ENCODE peak calls at places on chromosomes 13 and 19, in four cellular contexts. One of them, this sample, is unnamed.

GRCh38 chr19:43718627-43719377 is 2.9 kb downstream of the IRGC start:
- DNase-seq in fibroblast of mammary gland: no peak
- DNase-seq in DND-41: no peak
- DNase-seq in body of pancreas: no peak
- DNase-seq in this sample: no peak

GRCh38 chr19:55340144-55340783 is 588 bp downstream of the KMT5C start:
- DNase-seq in fibroblast of mammary gland: no peak
- DNase-seq in DND-41: no peak
- DNase-seq in body of pancreas: no peak
- DNase-seq in this sample: no peak

GRCh38 chr13:86601351-86601750 is 802.1 kb upstream of the SLITRK6 start:
- DNase-seq in fibroblast of mammary gland: peak; percentile 19
- DNase-seq in DND-41: no peak
- DNase-seq in body of pancreas: no peak
- DNase-seq in this sample: no peak

GRCh38 chr19:45147835-45148676 is 12.7 kb downstream of the NKPD1 start:
- DNase-seq in fibroblast of mammary gland: no peak
- DNase-seq in DND-41: no peak
- DNase-seq in body of pancreas: no peak
- DNase-seq in this sample: no peak

GRCh38 chr13:24032252-24032651 is 128.3 kb upstream of the SPATA13 start:
- DNase-seq in fibroblast of mammary gland: peak; percentile 86
- DNase-seq in DND-41: no peak
- DNase-seq in body of pancreas: no peak
- DNase-seq in this sample: peak; percentile 98

GRCh38 chr13:93824286-93824685 is 597.7 kb downstream of the GPC6 start:
- DNase-seq in fibroblast of mammary gland: no peak
- DNase-seq in DND-41: no peak
- DNase-seq in body of pancreas: no peak
- DNase-seq in this sample: no peak

GRCh38 chr13:60080871-60081270 is 82.9 kb downstream of the DIAPH3 start:
- DNase-seq in fibroblast of mammary gland: peak; percentile 28
- DNase-seq in DND-41: no peak
- DNase-seq in body of pancreas: no peak
- DNase-seq in this sample: peak; percentile 54

GRCh38 chr19:858868-859843 is at the start of gene CFD:
- DNase-seq in fibroblast of mammary gland: peak; percentile 47
- DNase-seq in DND-41: no peak
- DNase-seq in body of pancreas: no peak
- DNase-seq in this sample: no peak

GRCh38 chr13:75079226-75079625 is 402.7 kb downstream of the TBC1D4 start:
- DNase-seq in fibroblast of mammary gland: peak; percentile 39
- DNase-seq in DND-41: no peak
- DNase-seq in body of pancreas: no peak
- DNase-seq in this sample: no peak

GRCh38 chr19:33721735-33722297 is 74.9 kb upstream of the KCTD15 start:
- DNase-seq in fibroblast of mammary gland: no peak
- DNase-seq in DND-41: no peak
- DNase-seq in body of pancreas: no peak
- DNase-seq in this sample: no peak
- H3K4me3 ChIP-seq in fibroblast of mammary gland: no peak overlapping the region
- H3K4me3 ChIP-seq in DND-41: no peak overlapping the region
- H3K4me3 ChIP-seq in body of pancreas: no peak overlapping the region
- H3K4me3 ChIP-seq in this sample: no peak overlapping the region

DNA sequence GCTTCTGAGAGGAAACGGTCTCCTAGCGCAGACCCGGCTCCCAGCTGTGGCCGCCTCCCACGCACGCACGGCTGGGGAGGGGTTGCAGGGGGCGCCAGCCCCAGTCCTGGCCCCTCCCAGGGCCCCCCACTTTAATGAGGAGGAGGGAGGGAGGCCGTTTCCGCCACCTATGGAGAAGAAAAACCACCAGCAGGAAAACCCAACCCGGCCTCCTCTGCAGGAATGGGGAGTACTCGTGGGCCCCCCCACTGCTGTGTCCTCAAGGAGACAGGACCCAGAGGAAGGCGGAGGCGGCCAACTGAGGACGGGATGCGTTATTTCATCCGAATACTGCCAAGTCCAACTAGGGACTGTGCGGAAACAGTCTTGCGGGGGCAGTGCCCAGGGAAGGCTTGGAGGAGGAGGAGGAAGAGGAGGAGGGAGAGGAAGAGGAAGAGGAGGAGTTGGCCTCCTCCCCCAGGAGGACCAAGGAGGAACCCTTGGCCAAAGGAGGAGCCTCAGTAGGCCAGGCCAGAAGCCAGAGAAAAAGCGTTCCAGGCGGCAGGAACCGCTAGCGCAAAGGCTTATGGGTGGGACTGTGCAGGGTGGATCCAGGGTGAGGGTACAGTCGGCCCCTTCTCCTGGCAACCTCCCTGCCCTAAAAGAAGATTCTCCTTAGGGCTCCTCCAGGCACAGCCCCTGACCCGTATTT is 3.9 kb upstream of the SSBP4 start:
- DNase-seq in fibroblast of mammary gland: peak; percentile 90
- DNase-seq in DND-41: peak; percentile 72
- DNase-seq in body of pancreas: no peak
- DNase-seq in this sample: peak; percentile 88
- H3K4me3 ChIP-seq in fibroblast of mammary gland: peak overlapping the region; percentile 43
- H3K4me3 ChIP-seq in DND-41: peak overlapping the region; percentile 44
- H3K4me3 ChIP-seq in body of pancreas: no peak overlapping the region
- H3K4me3 ChIP-seq in this sample: peak overlapping the region; percentile 59

DNA sequence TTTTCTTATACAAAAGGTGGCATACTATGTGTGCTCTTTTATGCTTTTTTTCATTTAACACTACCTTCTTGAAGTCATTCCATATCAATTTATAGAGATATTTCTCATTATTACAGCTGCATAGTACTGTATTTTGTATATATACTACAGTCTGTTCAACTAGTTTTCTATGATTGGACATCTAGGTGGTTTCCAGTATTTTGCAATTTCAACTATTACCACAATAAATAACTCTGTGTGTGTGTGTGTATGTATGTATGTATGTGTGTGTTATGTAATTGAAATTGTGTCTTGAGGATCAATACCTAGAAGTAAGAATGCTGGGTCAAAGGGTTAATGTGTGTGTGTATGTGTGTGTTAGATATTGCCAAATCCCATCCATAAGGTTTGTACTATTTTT is 7.0 kb downstream of the LPAR6 start:
- DNase-seq in fibroblast of mammary gland: no peak
- DNase-seq in DND-41: no peak
- DNase-seq in body of pancreas: no peak
- DNase-seq in this sample: no peak
- H3K4me3 ChIP-seq in fibroblast of mammary gland: no peak overlapping the region
- H3K4me3 ChIP-seq in DND-41: no peak overlapping the region
- H3K4me3 ChIP-seq in body of pancreas: no peak overlapping the region
- H3K4me3 ChIP-seq in this sample: no peak overlapping the region

GRCh38 chr19:48203227-48203793 is 32.8 kb downstream of the ZSWIM9 start:
- DNase-seq in fibroblast of mammary gland: no peak
- DNase-seq in DND-41: no peak
- DNase-seq in body of pancreas: no peak
- DNase-seq in this sample: no peak

GRCh38 chr19:48206402-48207093 is 36.1 kb downstream of the ZSWIM9 start:
- DNase-seq in fibroblast of mammary gland: no peak
- DNase-seq in DND-41: no peak
- DNase-seq in body of pancreas: no peak
- DNase-seq in this sample: no peak

GRCh38 chr19:48210005-48210404 is 39.5 kb downstream of the ZSWIM9 start:
- DNase-seq in fibroblast of mammary gland: no peak
- DNase-seq in DND-41: no peak
- DNase-seq in body of pancreas: no peak
- DNase-seq in this sample: no peak

GRCh38 chr19:48203794-48204628 is 33.5 kb downstream of the ZSWIM9 start:
- DNase-seq in fibroblast of mammary gland: peak; percentile 89
- DNase-seq in DND-41: peak; percentile 96
- DNase-seq in body of pancreas: peak; percentile 94
- DNase-seq in this sample: peak; percentile 90
- H3K4me3 ChIP-seq in fibroblast of mammary gland: peak overlapping the region; percentile 89
- H3K4me3 ChIP-seq in DND-41: peak overlapping the region; percentile 76
- H3K4me3 ChIP-seq in body of pancreas: peak overlapping the region; percentile 49
- H3K4me3 ChIP-seq in this sample: peak overlapping the region; percentile 89

GRCh38 chr19:4278460-4278901 is 585 bp upstream of the SHD start:
- DNase-seq in fibroblast of mammary gland: no peak
- DNase-seq in DND-41: no peak
- DNase-seq in body of pancreas: no peak
- DNase-seq in this sample: no peak

GRCh38 chr19:4278010-4278409 is 1.1 kb upstream of the SHD start:
- DNase-seq in fibroblast of mammary gland: no peak
- DNase-seq in DND-41: no peak
- DNase-seq in body of pancreas: no peak
- DNase-seq in this sample: no peak

GRCh38 chr19:4279530-4280422 is 710 bp downstream of the SHD start:
- DNase-seq in fibroblast of mammary gland: no peak
- DNase-seq in DND-41: no peak
- DNase-seq in body of pancreas: no peak
- DNase-seq in this sample: no peak

GRCh38 chr19:4277051-4277700 is 1.9 kb upstream of the SHD start:
- DNase-seq in fibroblast of mammary gland: no peak
- DNase-seq in DND-41: no peak
- DNase-seq in body of pancreas: no peak
- DNase-seq in this sample: no peak

GRCh38 chr19:4278926-4279529 is at the start of gene SHD:
- DNase-seq in fibroblast of mammary gland: no peak
- DNase-seq in DND-41: no peak
- DNase-seq in body of pancreas: no peak
- DNase-seq in this sample: no peak
- H3K4me3 ChIP-seq in fibroblast of mammary gland: no peak within 1 kb of the TSS
- H3K4me3 ChIP-seq in DND-41: no peak within 1 kb of the TSS
- H3K4me3 ChIP-seq in body of pancreas: no peak within 1 kb of the TSS
- H3K4me3 ChIP-seq in this sample: no peak within 1 kb of the TSS

GRCh38 chr13:68715651-68716050 is 1392.0 kb upstream of the ATXN8OS start:
- DNase-seq in fibroblast of mammary gland: no peak
- DNase-seq in DND-41: no peak
- DNase-seq in body of pancreas: no peak
- DNase-seq in this sample: no peak

GRCh38 chr13:68714292-68714691 is 1393.3 kb upstream of the ATXN8OS start:
- DNase-seq in fibroblast of mammary gland: no peak
- DNase-seq in DND-41: no peak
- DNase-seq in body of pancreas: no peak
- DNase-seq in this sample: no peak

DNA sequence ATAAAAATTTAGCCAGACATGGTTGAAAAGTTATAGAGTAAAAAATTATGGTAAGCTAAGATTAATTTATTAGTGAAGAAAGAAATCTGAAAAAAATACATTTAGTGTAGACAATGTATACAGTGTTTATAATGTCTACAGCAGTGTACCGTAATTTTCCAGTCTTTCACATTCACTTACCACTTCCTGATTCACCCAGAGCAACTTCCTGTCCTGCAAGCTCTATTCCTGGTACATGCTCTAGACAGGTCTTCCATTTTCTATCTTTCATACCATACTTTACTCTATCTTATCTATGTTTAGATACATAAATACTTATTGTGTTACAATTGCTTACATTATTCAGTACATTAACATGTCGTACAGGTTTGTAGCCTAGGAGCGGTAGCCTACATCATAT is 1387.8 kb upstream of the ATXN8OS start:
- DNase-seq in fibroblast of mammary gland: no peak
- DNase-seq in DND-41: no peak
- DNase-seq in body of pancreas: no peak
- DNase-seq in this sample: no peak
- H3K4me3 ChIP-seq in fibroblast of mammary gland: no peak overlapping the region
- H3K4me3 ChIP-seq in DND-41: no peak overlapping the region
- H3K4me3 ChIP-seq in body of pancreas: no peak overlapping the region
- H3K4me3 ChIP-seq in this sample: no peak overlapping the region

DNA sequence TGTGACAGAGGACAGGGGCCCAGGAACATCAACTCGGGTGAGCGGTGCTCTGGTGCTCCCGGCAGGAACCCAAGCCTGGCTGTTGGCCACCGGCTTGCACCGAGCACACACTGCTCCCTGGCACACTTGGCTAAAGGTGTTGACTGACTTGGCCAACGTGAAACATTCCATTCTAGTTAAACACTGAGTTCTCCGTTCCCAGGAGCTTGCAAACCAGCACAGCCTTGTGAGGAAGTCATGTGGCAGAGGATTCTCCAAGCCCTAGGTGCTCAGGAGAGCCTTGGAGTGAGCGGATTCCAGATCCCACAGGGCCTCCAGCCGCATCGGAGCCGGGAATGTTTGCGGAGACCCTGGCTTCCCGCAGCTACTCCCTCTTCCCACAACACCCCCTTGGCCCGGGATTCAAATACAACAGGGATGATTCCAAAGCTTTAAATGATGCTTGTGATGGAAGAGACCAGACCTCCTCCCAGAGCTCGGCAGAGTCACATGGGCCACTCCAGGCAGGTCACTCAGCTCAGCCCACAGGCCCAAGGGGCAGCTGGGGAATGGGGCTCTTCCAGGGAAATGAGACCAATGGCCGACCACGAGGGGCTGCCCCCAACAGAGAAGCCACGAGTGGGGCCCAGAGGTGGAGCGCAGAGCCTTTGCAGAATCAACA is 2.9 kb downstream of the C13orf46 start:
- DNase-seq in fibroblast of mammary gland: peak; percentile 81
- DNase-seq in DND-41: no peak
- DNase-seq in body of pancreas: peak; percentile 90
- DNase-seq in this sample: peak; percentile 43
- H3K4me3 ChIP-seq in fibroblast of mammary gland: no peak overlapping the region
- H3K4me3 ChIP-seq in DND-41: no peak overlapping the region
- H3K4me3 ChIP-seq in body of pancreas: no peak overlapping the region
- H3K4me3 ChIP-seq in this sample: no peak overlapping the region